ENCODE peak calls at places on chromosomes 5 and 9, in eight cellular contexts. B is brain microvascular endothelial cell, K is glutamatergic neuron, G is HFF-Myc, L is nucleus accumbens, I is WERI-Rb-1, M is memory B cell, D is adipocyte. H is an unnamed sample.
A peak's percentile ranks its signal among the peaks of the same experiment; 100 is the strongest.

GRCh38 chr9:122320346-122320995 is 50.4 kb upstream of the PTGS1 start:
- DNase-seq in K (no peak), I (no peak), M (no peak), D (no peak), L (no peak), G (no peak), B (no peak), H (no peak)

GRCh38 chr9:121821326-121821725 is 169.9 kb downstream of the DAB2IP start:
- DNase-seq in I (no peak), B (no peak), D (no peak), M (no peak), G (no peak), L (no peak), K (no peak), H (no peak)

GRCh38 chr9:15142903-15143534 is 164.0 kb downstream of the TTC39B start:
- DNase-seq in B (peak; percentile 47), I (peak; percentile 15), M (peak; percentile 1), K (no peak), L (no peak), D (peak; percentile 83), G (peak; percentile 29), H (no peak)

GRCh38 chr5:174327317-174327864 is 281.9 kb downstream of the NSG2 start:
- DNase-seq in B (peak; percentile 68), G (peak; percentile 82), D (peak; percentile 88), L (no peak), I (peak; percentile 72), M (no peak), K (peak; percentile 91), H (peak; percentile 76)

GRCh38 chr9:114303977-114304376 is 18.9 kb upstream of the ORM1 start:
- DNase-seq in B (no peak), D (no peak), K (no peak), L (no peak), I (peak; percentile 10), M (no peak), G (no peak), H (no peak)

GRCh38 chr9:129995409-129996160 is 47.4 kb downstream of the FNBP1 start:
- DNase-seq in D (peak; percentile 42), K (no peak), I (no peak), B (peak; percentile 37), L (no peak), M (no peak), G (no peak), H (no peak)

GRCh38 chr5:126000533-126000932 is 422.7 kb upstream of the GRAMD2B start:
- DNase-seq in I (no peak), L (no peak), D (peak; percentile 64), G (no peak), M (no peak), B (no peak), K (no peak), H (no peak)

GRCh38 chr5:36683821-36684434 is 77.5 kb downstream of the SLC1A3 start:
- DNase-seq in K (peak; percentile 33), L (peak; percentile 71), D (peak; percentile 64), I (no peak), B (no peak), M (no peak), G (peak; percentile 78), H (peak; percentile 74)

GRCh38 chr9:94181782-94182181 is 77.3 kb upstream of the ZNF169 start:
- DNase-seq in D (no peak), K (no peak), G (no peak), L (no peak), I (no peak), M (no peak), B (no peak), H (no peak)

GRCh38 chr5:102211165-102211564 is 84.9 kb downstream of the SLCO4C1 start:
- DNase-seq in K (no peak), L (no peak), G (no peak), B (no peak), D (no peak), I (no peak), M (no peak), H (no peak)

GRCh38 chr5:61933787-61934626 is 372.0 kb upstream of the KIF2A start:
- DNase-seq in G (peak; percentile 31), M (no peak), L (peak; percentile 20), I (peak; percentile 53), D (peak; percentile 79), K (peak; percentile 65), B (peak; percentile 49), H (no peak)

GRCh38 chr5:139705655-139706587 is 57.8 kb downstream of the CXXC5 start:
- DNase-seq in L (no peak), I (no peak), D (no peak), G (no peak), B (no peak), M (no peak), K (no peak), H (no peak)

H was measured in Right ventricle myocardium superior.